ENCODE peak calls at places on chromosomes 13 and 19, in seven cellular contexts. Y is activated naive CD8-positive, alpha-beta T cell treated with anti-CD3 and anti-CD28 coated beads, Interleukin-2, amount 50 U/mL, for 24 hours; S is GM06990; I is NB4; T is kidney glomerular epithelial cell; R is stimulated activated CD4-positive, alpha-beta T cell treated with anti-CD3 and anti-CD28 coated beads, Interleukin-2, amount 100 ng/mL, for 24 hours; D is left cardiac atrium. K is an unnamed sample.

GRCh38 chr13:33233547-33233946 is 52.0 kb downstream of the STARD13 start:
- DNase-seq in Y (no peak), S (no peak), I (no peak), T (no peak), R (no peak), D (no peak), K (no peak)

GRCh38 chr13:49935171-49936084 is 712 bp downstream of the SPRYD7 start:
- DNase-seq in Y (peak; percentile 49), S (no peak), I (peak; percentile 74), T (peak; percentile 24), R (peak; percentile 41), D (peak; percentile 51), K (peak; percentile 30)

GRCh38 chr19:14505488-14506239 is 9.7 kb upstream of the GIPC1 start:
- DNase-seq in Y (peak; percentile 84), S (no peak), I (peak; percentile 58), T (peak; percentile 18), R (peak; percentile 78), D (peak; percentile 50), K (peak; percentile 89)

GRCh38 chr19:35032356-35032865 is 2.1 kb downstream of the SCN1B start:
- DNase-seq in Y (no peak), S (no peak), I (no peak), T (no peak), R (no peak), D (no peak), K (no peak)

GRCh38 chr19:32227561-32228165 is 117.7 kb upstream of the ZNF507 start:
- DNase-seq in Y (no peak), S (no peak), I (no peak), T (no peak), R (no peak), D (no peak), K (no peak)

GRCh38 chr19:18995804-18996241 is 37.5 kb downstream of the SUGP2 start:
- DNase-seq in Y (no peak), S (no peak), I (peak; percentile 72), T (peak; percentile 62), R (no peak), D (peak; percentile 77), K (peak; percentile 75)

GRCh38 chr13:89380101-89380500 is 1708.9 kb downstream of the SLITRK5 start:
- DNase-seq in Y (no peak), S (no peak), I (peak; percentile 9), T (peak; percentile 57), R (no peak), D (no peak), K (peak; percentile 4)

GRCh38 chr19:22784051-22784450 is at the start of gene ZNF99:
- DNase-seq in Y (no peak), S (no peak), I (no peak), T (no peak), R (no peak), D (peak; percentile 87), K (no peak)

GRCh38 chr19:42247631-42248199 is 5.3 kb upstream of the GSK3A start:
- DNase-seq in Y (no peak), S (no peak), I (no peak), T (no peak), R (no peak), D (no peak), K (no peak)

GRCh38 chr13:27952931-27953670 is 16.0 kb downstream of the CDX2 start:
- DNase-seq in Y (no peak), S (no peak), I (peak; percentile 79), T (no peak), R (no peak), D (no peak), K (no peak)

GRCh38 chr13:87884874-87885273 is 213.7 kb downstream of the SLITRK5 start:
- DNase-seq in Y (no peak), S (no peak), I (no peak), T (peak; percentile 36), R (no peak), D (no peak), K (peak; percentile 1)

GRCh38 chr13:49904729-49905456 is 31.2 kb downstream of the SPRYD7 start:
- DNase-seq in Y (no peak), S (no peak), I (no peak), T (no peak), R (no peak), D (no peak), K (no peak)

K was measured in RWPE1.